ENCODE peak calls at places on chromosomes 3 and 15, in seven cellular contexts. One of them, this sample, is unnamed.
A peak's percentile ranks its signal among the peaks of the same experiment; 100 is the strongest.

GRCh38 chr3:40240921-40241320 is 68.6 kb upstream of the EIF1B start:
- DNase-seq in Peyer's patch: no peak
- DNase-seq in MM.1S: no peak
- DNase-seq in HCT116: no peak
- DNase-seq in fibroblast of lung: no peak
- DNase-seq in testis: no peak
- DNase-seq in PC-3: no peak
- DNase-seq in this sample: no peak

GRCh38 chr3:9703736-9704342 is at the start of gene CPNE9:
- DNase-seq in fibroblast of lung: no peak
- DNase-seq in Peyer's patch: no peak
- DNase-seq in PC-3: no peak
- DNase-seq in testis: no peak
- DNase-seq in HCT116: no peak
- DNase-seq in MM.1S: no peak
- DNase-seq in this sample: no peak

GRCh38 chr3:41808152-41808551 is 153.8 kb downstream of the ULK4 start:
- DNase-seq in Peyer's patch: no peak
- DNase-seq in testis: no peak
- DNase-seq in MM.1S: no peak
- DNase-seq in HCT116: no peak
- DNase-seq in fibroblast of lung: peak; percentile 76
- DNase-seq in PC-3: peak; percentile 73
- DNase-seq in this sample: peak; percentile 69

GRCh38 chr3:72244396-72244795 is 459.4 kb upstream of the PROK2 start:
- DNase-seq in fibroblast of lung: no peak
- DNase-seq in MM.1S: no peak
- DNase-seq in testis: no peak
- DNase-seq in PC-3: no peak
- DNase-seq in Peyer's patch: no peak
- DNase-seq in HCT116: no peak
- DNase-seq in this sample: no peak

GRCh38 chr15:75361989-75362641 is 6.3 kb downstream of the MAN2C1 start:
- DNase-seq in PC-3: no peak
- DNase-seq in testis: no peak
- DNase-seq in fibroblast of lung: no peak
- DNase-seq in Peyer's patch: no peak
- DNase-seq in HCT116: no peak
- DNase-seq in MM.1S: no peak
- DNase-seq in this sample: no peak

GRCh38 chr15:67812232-67812631 is 13.1 kb upstream of the SKOR1 start:
- DNase-seq in fibroblast of lung: no peak
- DNase-seq in testis: no peak
- DNase-seq in PC-3: no peak
- DNase-seq in Peyer's patch: no peak
- DNase-seq in MM.1S: no peak
- DNase-seq in HCT116: no peak
- DNase-seq in this sample: no peak

GRCh38 chr15:29676961-29677402 is 145.3 kb downstream of the TJP1 start:
- DNase-seq in HCT116: no peak
- DNase-seq in testis: peak; percentile 67
- DNase-seq in Peyer's patch: no peak
- DNase-seq in PC-3: peak; percentile 74
- DNase-seq in MM.1S: no peak
- DNase-seq in fibroblast of lung: peak; percentile 79
- DNase-seq in this sample: peak; percentile 71

GRCh38 chr3:148971819-148972218 is 19.5 kb upstream of the GYG1 start:
- DNase-seq in HCT116: no peak
- DNase-seq in MM.1S: no peak
- DNase-seq in fibroblast of lung: peak; percentile 68
- DNase-seq in testis: peak; percentile 71
- DNase-seq in Peyer's patch: no peak
- DNase-seq in PC-3: no peak
- DNase-seq in this sample: peak; percentile 55

GRCh38 chr3:190293621-190294020 is 28.6 kb downstream of the CLDN1 start:
- DNase-seq in testis: no peak
- DNase-seq in fibroblast of lung: no peak
- DNase-seq in Peyer's patch: no peak
- DNase-seq in PC-3: no peak
- DNase-seq in HCT116: no peak
- DNase-seq in MM.1S: no peak
- DNase-seq in this sample: no peak

GRCh38 chr15:31347981-31348803 is 21.6 kb downstream of the KLF13 start:
- DNase-seq in fibroblast of lung: no peak
- DNase-seq in MM.1S: no peak
- DNase-seq in Peyer's patch: no peak
- DNase-seq in PC-3: no peak
- DNase-seq in HCT116: no peak
- DNase-seq in testis: no peak
- DNase-seq in this sample: no peak

GRCh38 chr15:99708563-99708962 is 24.7 kb downstream of the LYSMD4 start:
- DNase-seq in testis: peak; percentile 68
- DNase-seq in HCT116: peak; percentile 79
- DNase-seq in PC-3: peak; percentile 94
- DNase-seq in fibroblast of lung: peak; percentile 91
- DNase-seq in Peyer's patch: no peak
- DNase-seq in MM.1S: no peak
- DNase-seq in this sample: peak; percentile 96

GRCh38 chr15:60370105-60370803 is 27.5 kb downstream of the ANXA2 start:
- DNase-seq in HCT116: no peak
- DNase-seq in MM.1S: no peak
- DNase-seq in Peyer's patch: no peak
- DNase-seq in fibroblast of lung: peak; percentile 85
- DNase-seq in testis: no peak
- DNase-seq in PC-3: peak; percentile 67
- DNase-seq in this sample: peak; percentile 59
- H3K4me3 ChIP-seq in HCT116: no peak overlapping the region
- H3K4me3 ChIP-seq in MM.1S: no peak overlapping the region
- H3K4me3 ChIP-seq in Peyer's patch: no peak overlapping the region
- H3K4me3 ChIP-seq in fibroblast of lung: no peak overlapping the region
- H3K4me3 ChIP-seq in testis: no peak overlapping the region
- H3K4me3 ChIP-seq in PC-3: peak overlapping the region; percentile 40
- H3K4me3 ChIP-seq in this sample: no peak overlapping the region

GRCh38 chr15:45587861-45588170 is 637 bp downstream of the BLOC1S6 start:
- DNase-seq in HCT116: no peak
- DNase-seq in testis: no peak
- DNase-seq in fibroblast of lung: no peak
- DNase-seq in MM.1S: peak; percentile 7
- DNase-seq in Peyer's patch: no peak
- DNase-seq in PC-3: no peak
- DNase-seq in this sample: no peak

GRCh38 chr15:45586990-45587860 is at the start of gene BLOC1S6:
- DNase-seq in HCT116: peak; percentile 86
- DNase-seq in PC-3: peak; percentile 81
- DNase-seq in fibroblast of lung: peak; percentile 91
- DNase-seq in Peyer's patch: peak; percentile 82
- DNase-seq in testis: peak; percentile 93
- DNase-seq in MM.1S: peak; percentile 92
- DNase-seq in this sample: peak; percentile 94

GRCh38 chr15:45585069-45585468 is 2.1 kb upstream of the BLOC1S6 start:
- DNase-seq in testis: no peak
- DNase-seq in PC-3: no peak
- DNase-seq in HCT116: no peak
- DNase-seq in MM.1S: no peak
- DNase-seq in Peyer's patch: no peak
- DNase-seq in fibroblast of lung: no peak
- DNase-seq in this sample: no peak

GRCh38 chr15:45589296-45589695 is 2.1 kb downstream of the BLOC1S6 start:
- DNase-seq in HCT116: no peak
- DNase-seq in Peyer's patch: no peak
- DNase-seq in testis: no peak
- DNase-seq in PC-3: no peak
- DNase-seq in fibroblast of lung: peak; percentile 53
- DNase-seq in MM.1S: no peak
- DNase-seq in this sample: no peak

DNA sequence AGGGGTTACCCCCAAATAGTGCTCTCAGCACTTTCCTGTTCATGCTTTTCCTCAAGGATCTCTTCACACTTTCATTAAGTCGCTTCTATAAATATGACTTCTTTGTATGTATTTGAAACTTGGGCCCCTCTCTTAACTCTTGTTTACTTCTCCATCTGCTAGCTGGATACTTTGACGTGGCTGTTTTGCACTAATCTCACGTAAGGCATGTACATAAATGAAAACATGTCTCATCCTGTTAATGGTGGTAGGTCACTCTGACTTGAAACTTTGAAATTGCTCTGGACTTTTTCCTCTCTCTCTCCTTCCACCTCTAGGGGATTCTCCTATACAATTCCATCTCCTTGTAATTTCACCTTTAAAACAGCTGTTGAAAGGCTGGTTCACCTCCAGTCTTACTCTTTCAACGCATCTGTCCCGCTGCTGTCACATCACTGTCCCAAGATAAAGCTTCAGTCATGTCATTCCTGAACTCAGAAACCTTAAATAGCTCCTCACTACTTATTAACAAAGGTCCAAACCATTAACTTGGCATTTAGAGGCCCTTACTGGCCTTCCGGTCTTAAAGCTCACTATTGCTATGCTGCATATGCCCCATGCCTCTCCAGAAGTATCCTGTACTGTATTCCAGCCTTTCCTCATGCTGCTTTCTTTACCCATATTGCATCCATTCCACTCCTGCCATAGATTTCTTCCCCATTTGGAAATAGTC is 1.2 kb downstream of the BLOC1S6 start:
- DNase-seq in HCT116: no peak
- DNase-seq in Peyer's patch: no peak
- DNase-seq in testis: no peak
- DNase-seq in PC-3: no peak
- DNase-seq in MM.1S: no peak
- DNase-seq in fibroblast of lung: peak; percentile 17
- DNase-seq in this sample: peak; percentile 30
- TF ChIP-seq CTCF in HCT116: no peak
- TF ChIP-seq CTCF in Peyer's patch: no peak
- TF ChIP-seq CTCF in testis: no peak
- TF ChIP-seq CTCF in PC-3: no peak
- TF ChIP-seq CTCF in MM.1S: no peak
- TF ChIP-seq CTCF in fibroblast of lung: no peak
- TF ChIP-seq CTCF in this sample: no peak

GRCh38 chr3:11059799-11060115 is 67.2 kb downstream of the SLC6A1 start:
- DNase-seq in PC-3: no peak
- DNase-seq in HCT116: no peak
- DNase-seq in Peyer's patch: no peak
- DNase-seq in fibroblast of lung: no peak
- DNase-seq in MM.1S: no peak
- DNase-seq in testis: no peak
- DNase-seq in this sample: no peak

GRCh38 chr3:11062704-11063103 is 70.2 kb downstream of the SLC6A1 start:
- DNase-seq in fibroblast of lung: no peak
- DNase-seq in MM.1S: no peak
- DNase-seq in HCT116: no peak
- DNase-seq in Peyer's patch: no peak
- DNase-seq in testis: no peak
- DNase-seq in PC-3: no peak
- DNase-seq in this sample: no peak

GRCh38 chr3:11059090-11059798 is 66.7 kb downstream of the SLC6A1 start:
- DNase-seq in PC-3: peak; percentile 88
- DNase-seq in fibroblast of lung: peak; percentile 62
- DNase-seq in HCT116: peak; percentile 48
- DNase-seq in Peyer's patch: no peak
- DNase-seq in MM.1S: peak; percentile 36
- DNase-seq in testis: peak; percentile 82
- DNase-seq in this sample: peak; percentile 86

GRCh38 chr3:11057655-11058054 is 65.1 kb downstream of the SLC6A1 start:
- DNase-seq in HCT116: no peak
- DNase-seq in testis: no peak
- DNase-seq in PC-3: no peak
- DNase-seq in MM.1S: no peak
- DNase-seq in Peyer's patch: no peak
- DNase-seq in fibroblast of lung: no peak
- DNase-seq in this sample: no peak

GRCh38 chr3:11060500-11061251 is 68.1 kb downstream of the SLC6A1 start:
- DNase-seq in PC-3: peak; percentile 83
- DNase-seq in Peyer's patch: peak; percentile 18
- DNase-seq in fibroblast of lung: peak; percentile 50
- DNase-seq in HCT116: peak; percentile 50
- DNase-seq in MM.1S: peak; percentile 45
- DNase-seq in testis: peak; percentile 77
- DNase-seq in this sample: peak; percentile 66
- H3K4me3 ChIP-seq in PC-3: peak overlapping the region; percentile 44
- H3K4me3 ChIP-seq in Peyer's patch: no peak overlapping the region
- H3K4me3 ChIP-seq in fibroblast of lung: peak overlapping the region; percentile 35
- H3K4me3 ChIP-seq in HCT116: no peak overlapping the region
- H3K4me3 ChIP-seq in MM.1S: no peak overlapping the region
- H3K4me3 ChIP-seq in testis: peak overlapping the region; percentile 39
- H3K4me3 ChIP-seq in this sample: peak overlapping the region; percentile 21

DNA sequence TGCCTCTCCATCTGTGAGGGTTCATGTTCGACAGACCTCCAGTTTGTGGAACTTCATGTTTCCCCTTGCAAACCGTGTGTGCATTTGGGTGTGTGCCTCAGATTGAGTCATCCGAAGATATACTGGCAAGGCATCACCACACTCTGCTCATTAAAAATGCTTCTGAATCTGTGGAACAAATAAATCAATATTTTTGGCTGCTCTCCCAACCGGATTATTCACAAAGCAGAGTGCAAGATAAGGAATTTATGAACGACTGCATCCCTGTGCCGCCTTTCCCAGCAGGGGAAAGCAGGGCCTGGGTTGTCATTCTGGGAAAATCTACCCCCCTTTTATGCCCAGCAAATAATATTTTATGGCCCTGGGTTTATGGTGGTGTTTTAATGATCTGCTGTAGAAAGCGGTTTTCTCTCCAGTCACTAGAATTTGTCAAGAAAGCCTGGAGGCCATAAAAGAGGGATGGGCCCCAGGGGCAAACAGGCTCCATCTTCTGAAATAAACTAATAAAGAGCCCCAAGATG is 4.2 kb upstream of the WNT5A start:
- DNase-seq in testis: peak; percentile 26
- DNase-seq in fibroblast of lung: peak; percentile 97
- DNase-seq in PC-3: peak; percentile 99
- DNase-seq in HCT116: no peak
- DNase-seq in Peyer's patch: no peak
- DNase-seq in MM.1S: no peak
- DNase-seq in this sample: peak; percentile 85
- TF ChIP-seq CTCF in testis: no peak
- TF ChIP-seq CTCF in fibroblast of lung: no peak
- TF ChIP-seq CTCF in PC-3: no peak
- TF ChIP-seq CTCF in HCT116: no peak
- TF ChIP-seq CTCF in Peyer's patch: no peak
- TF ChIP-seq CTCF in MM.1S: no peak
- TF ChIP-seq CTCF in this sample: no peak

DNA sequence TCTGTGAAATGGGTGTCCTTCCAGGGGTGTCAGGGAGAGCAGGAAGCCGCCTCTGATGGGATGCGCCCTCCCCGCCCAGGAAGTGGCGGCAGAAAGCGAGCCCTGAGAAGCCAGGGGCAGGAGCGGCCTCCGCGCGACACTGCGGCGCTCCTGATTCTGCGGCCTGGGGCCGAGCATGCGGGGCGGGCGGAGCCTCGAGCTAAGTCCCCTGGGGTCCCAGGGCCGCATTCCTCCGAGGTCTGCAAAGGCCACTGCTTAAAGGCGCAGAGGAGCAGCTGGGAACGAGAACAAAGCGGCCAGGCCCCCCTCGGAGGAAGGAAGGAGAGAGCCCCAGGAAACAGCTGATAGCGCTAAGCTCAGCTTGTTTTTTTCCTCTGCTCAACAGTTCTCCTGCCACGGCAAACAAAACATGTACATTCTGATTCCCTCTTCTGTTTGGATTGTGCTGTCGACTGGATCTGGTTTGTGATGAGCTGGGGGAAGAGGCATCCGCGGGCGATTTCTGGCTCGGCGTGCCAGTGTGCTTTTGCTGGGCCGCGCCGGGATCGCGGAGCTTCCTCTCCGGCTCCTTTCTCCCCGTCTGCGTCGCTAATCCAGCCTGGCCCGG is 34.1 kb downstream of the GRK7 start:
- DNase-seq in testis: peak; percentile 59
- DNase-seq in PC-3: no peak
- DNase-seq in MM.1S: no peak
- DNase-seq in HCT116: no peak
- DNase-seq in Peyer's patch: peak; percentile 46
- DNase-seq in fibroblast of lung: peak; percentile 31
- DNase-seq in this sample: peak; percentile 81
- H3K4me3 ChIP-seq in testis: peak overlapping the region; percentile 51
- H3K4me3 ChIP-seq in PC-3: no peak overlapping the region
- H3K4me3 ChIP-seq in MM.1S: no peak overlapping the region
- H3K4me3 ChIP-seq in HCT116: no peak overlapping the region
- H3K4me3 ChIP-seq in Peyer's patch: peak overlapping the region; percentile 45
- H3K4me3 ChIP-seq in fibroblast of lung: peak overlapping the region; percentile 40
- H3K4me3 ChIP-seq in this sample: peak overlapping the region; percentile 47

This sample was measured in cardiac fibroblast.